ENCODE peak calls at places on chromosomes 11 and 22, in eight cellular contexts. One of them, this sample, is unnamed.

GRCh38 chr11:11027271-11027670 is 169.4 kb upstream of the ZBED5 start:
- DNase-seq in GM13977: no peak
- DNase-seq in kidney: no peak
- DNase-seq in lung: peak; percentile 1
- DNase-seq in ovary: no peak
- DNase-seq in uterus: no peak
- DNase-seq in CD4-positive, alpha-beta T cell: no peak
- DNase-seq in spleen: no peak
- DNase-seq in this sample: no peak

GRCh38 chr11:102914238-102915043 is 39.7 kb upstream of the MMP12 start:
- DNase-seq in GM13977: no peak
- DNase-seq in kidney: no peak
- DNase-seq in lung: no peak
- DNase-seq in ovary: no peak
- DNase-seq in uterus: peak; percentile 14
- DNase-seq in CD4-positive, alpha-beta T cell: no peak
- DNase-seq in spleen: no peak
- DNase-seq in this sample: no peak

GRCh38 chr11:90113541-90113940 is 20.9 kb upstream of the NAALAD2 start:
- DNase-seq in GM13977: no peak
- DNase-seq in kidney: no peak
- DNase-seq in lung: no peak
- DNase-seq in ovary: no peak
- DNase-seq in uterus: no peak
- DNase-seq in CD4-positive, alpha-beta T cell: no peak
- DNase-seq in spleen: no peak
- DNase-seq in this sample: no peak

GRCh38 chr11:128520886-128521696 is 66.3 kb downstream of the ETS1 start:
- DNase-seq in GM13977: no peak
- DNase-seq in kidney: peak; percentile 73
- DNase-seq in lung: no peak
- DNase-seq in ovary: no peak
- DNase-seq in uterus: no peak
- DNase-seq in CD4-positive, alpha-beta T cell: no peak
- DNase-seq in spleen: peak; percentile 81
- DNase-seq in this sample: no peak

GRCh38 chr22:43310311-43310710 is 32.9 kb downstream of the SCUBE1 start:
- DNase-seq in GM13977: no peak
- DNase-seq in kidney: no peak
- DNase-seq in lung: no peak
- DNase-seq in ovary: no peak
- DNase-seq in uterus: no peak
- DNase-seq in CD4-positive, alpha-beta T cell: no peak
- DNase-seq in spleen: no peak
- DNase-seq in this sample: no peak

GRCh38 chr11:64869571-64870175 is 8.7 kb downstream of the EHD1 start:
- DNase-seq in GM13977: no peak
- DNase-seq in kidney: no peak
- DNase-seq in lung: no peak
- DNase-seq in ovary: no peak
- DNase-seq in uterus: no peak
- DNase-seq in CD4-positive, alpha-beta T cell: no peak
- DNase-seq in spleen: peak; percentile 86
- DNase-seq in this sample: no peak

GRCh38 chr11:119976805-119977583 is 160.9 kb downstream of the TRIM29 start:
- DNase-seq in GM13977: no peak
- DNase-seq in kidney: no peak
- DNase-seq in lung: no peak
- DNase-seq in ovary: no peak
- DNase-seq in uterus: no peak
- DNase-seq in CD4-positive, alpha-beta T cell: no peak
- DNase-seq in spleen: no peak
- DNase-seq in this sample: no peak

GRCh38 chr22:24465566-24465965 is 29.6 kb upstream of the UPB1 start:
- DNase-seq in GM13977: no peak
- DNase-seq in kidney: no peak
- DNase-seq in lung: no peak
- DNase-seq in ovary: no peak
- DNase-seq in uterus: no peak
- DNase-seq in CD4-positive, alpha-beta T cell: no peak
- DNase-seq in spleen: no peak
- DNase-seq in this sample: no peak

GRCh38 chr22:43272301-43272700 is 70.9 kb downstream of the SCUBE1 start:
- DNase-seq in GM13977: no peak
- DNase-seq in kidney: no peak
- DNase-seq in lung: peak; percentile 42
- DNase-seq in ovary: no peak
- DNase-seq in uterus: no peak
- DNase-seq in CD4-positive, alpha-beta T cell: no peak
- DNase-seq in spleen: no peak
- DNase-seq in this sample: no peak

GRCh38 chr11:78244080-78244479 is 55.4 kb downstream of the USP35 start:
- DNase-seq in GM13977: no peak
- DNase-seq in kidney: no peak
- DNase-seq in lung: no peak
- DNase-seq in ovary: no peak
- DNase-seq in uterus: no peak
- DNase-seq in CD4-positive, alpha-beta T cell: no peak
- DNase-seq in spleen: no peak
- DNase-seq in this sample: no peak

GRCh38 chr22:37906364-37907008 is 389 bp downstream of the MICALL1 start:
- DNase-seq in GM13977: peak; percentile 75
- DNase-seq in kidney: peak; percentile 81
- DNase-seq in lung: no peak
- DNase-seq in ovary: peak; percentile 53
- DNase-seq in uterus: peak; percentile 39
- DNase-seq in CD4-positive, alpha-beta T cell: peak; percentile 16
- DNase-seq in spleen: peak; percentile 89
- DNase-seq in this sample: no peak

DNA sequence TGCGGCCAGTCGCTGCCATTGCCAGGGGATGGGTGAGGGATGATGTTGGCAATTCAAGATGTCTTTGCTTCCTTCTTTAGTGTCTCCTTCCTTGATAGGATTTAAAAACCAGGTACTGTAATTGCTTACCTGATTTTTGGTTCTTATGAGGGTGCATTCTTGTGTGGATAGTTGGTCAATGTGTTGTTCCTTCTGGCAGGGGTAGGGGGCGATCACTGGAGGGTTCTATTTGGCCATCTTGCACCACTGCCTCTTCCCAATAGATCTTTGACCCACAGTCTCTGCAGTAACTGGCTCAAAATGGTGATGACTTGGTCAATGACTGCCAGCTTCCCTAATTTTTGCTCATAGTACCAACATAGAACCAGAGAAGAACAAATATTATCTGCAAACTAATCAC is 680.1 kb downstream of the DLG2 start:
- DNase-seq in GM13977: no peak
- DNase-seq in kidney: no peak
- DNase-seq in lung: no peak
- DNase-seq in ovary: no peak
- DNase-seq in uterus: no peak
- DNase-seq in CD4-positive, alpha-beta T cell: no peak
- DNase-seq in spleen: no peak
- DNase-seq in this sample: no peak
- TF ChIP-seq CTCF in GM13977: no peak
- TF ChIP-seq CTCF in kidney: no peak
- TF ChIP-seq CTCF in lung: no peak
- TF ChIP-seq CTCF in ovary: no peak
- TF ChIP-seq CTCF in uterus: no peak
- TF ChIP-seq CTCF in CD4-positive, alpha-beta T cell: no peak
- TF ChIP-seq CTCF in spleen: no peak
- TF ChIP-seq CTCF in this sample: no peak

DNA sequence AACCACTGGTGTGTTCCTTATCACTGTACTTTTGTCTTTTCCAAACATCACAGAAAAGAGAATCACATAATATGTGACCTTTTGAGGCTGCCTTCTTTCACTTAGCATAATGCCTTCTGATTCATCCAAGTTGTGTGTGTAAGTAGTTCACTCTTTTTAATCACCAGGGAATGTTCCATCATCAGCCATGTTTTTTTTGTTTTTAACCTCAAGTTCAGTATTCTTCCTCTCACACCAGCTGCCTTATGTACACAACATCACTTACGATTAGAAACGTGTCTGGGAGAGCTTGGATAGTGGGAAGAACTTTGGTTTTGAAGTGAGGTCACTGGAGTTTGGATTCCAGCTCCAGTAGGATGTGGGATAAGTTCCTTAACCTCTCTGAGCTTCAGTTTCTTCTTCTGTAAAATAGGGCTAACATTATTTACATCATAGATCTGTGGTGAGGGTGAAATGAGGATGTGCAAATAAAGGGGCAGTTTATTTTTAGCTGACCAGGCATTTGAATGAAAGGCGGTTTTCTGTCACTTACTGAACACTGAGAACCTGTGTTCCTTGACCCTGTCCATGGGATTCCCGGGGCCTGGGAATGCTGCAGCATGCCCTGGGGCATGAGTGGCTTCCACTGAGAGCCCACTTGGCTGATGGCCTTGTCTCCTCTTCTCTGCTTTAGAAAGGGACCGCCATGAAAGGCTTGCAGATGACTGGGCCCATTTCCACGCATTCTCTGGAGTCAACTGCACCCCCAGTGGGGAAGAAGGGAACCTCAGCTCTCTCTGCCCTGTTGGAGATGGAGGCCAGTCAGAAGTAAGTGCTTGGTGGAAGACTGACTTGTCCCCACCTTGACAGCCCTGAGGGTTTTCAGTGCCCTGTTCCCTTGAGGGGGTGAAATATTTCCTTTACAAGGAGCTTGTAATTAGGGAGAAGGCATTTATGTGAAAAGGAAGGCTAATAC is 92.6 kb downstream of the DEPDC5 start:
- DNase-seq in GM13977: peak; percentile 35
- DNase-seq in kidney: no peak
- DNase-seq in lung: no peak
- DNase-seq in ovary: no peak
- DNase-seq in uterus: no peak
- DNase-seq in CD4-positive, alpha-beta T cell: no peak
- DNase-seq in spleen: no peak
- DNase-seq in this sample: no peak
- TF ChIP-seq CTCF in GM13977: peak; percentile 37
- TF ChIP-seq CTCF in kidney: no peak
- TF ChIP-seq CTCF in lung: no peak
- TF ChIP-seq CTCF in ovary: no peak
- TF ChIP-seq CTCF in uterus: no peak
- TF ChIP-seq CTCF in CD4-positive, alpha-beta T cell: no peak
- TF ChIP-seq CTCF in spleen: no peak
- TF ChIP-seq CTCF in this sample: no peak

DNA sequence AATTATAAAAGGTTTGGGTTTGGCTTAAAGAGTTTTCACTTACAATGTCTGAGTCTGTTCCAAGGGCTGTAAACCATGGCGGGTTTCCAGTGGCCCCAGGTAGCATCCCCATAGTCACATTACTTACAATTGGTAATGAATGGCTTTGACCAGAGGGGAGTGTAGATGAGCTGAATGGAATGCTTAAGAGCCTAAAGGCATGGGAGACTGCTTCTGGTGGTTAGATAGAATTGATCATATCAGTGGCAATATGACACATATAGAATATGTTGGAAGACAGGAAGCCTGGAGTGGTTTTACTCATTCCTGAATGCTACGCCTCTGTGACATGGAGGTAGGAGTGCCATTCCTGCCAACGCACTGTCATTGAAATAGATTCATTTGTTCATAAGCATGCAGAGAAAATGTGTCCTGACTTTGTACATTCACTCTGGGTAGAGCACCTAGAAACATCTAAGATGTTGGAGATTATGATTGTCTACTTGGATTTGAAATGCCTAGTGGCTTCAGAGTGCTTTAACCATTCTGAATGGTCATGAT is 183.3 kb downstream of the BLID start:
- DNase-seq in GM13977: no peak
- DNase-seq in kidney: no peak
- DNase-seq in lung: no peak
- DNase-seq in ovary: no peak
- DNase-seq in uterus: no peak
- DNase-seq in CD4-positive, alpha-beta T cell: no peak
- DNase-seq in spleen: no peak
- DNase-seq in this sample: no peak
- TF ChIP-seq CTCF in GM13977: no peak
- TF ChIP-seq CTCF in kidney: no peak
- TF ChIP-seq CTCF in lung: no peak
- TF ChIP-seq CTCF in ovary: no peak
- TF ChIP-seq CTCF in uterus: no peak
- TF ChIP-seq CTCF in CD4-positive, alpha-beta T cell: no peak
- TF ChIP-seq CTCF in spleen: no peak
- TF ChIP-seq CTCF in this sample: no peak

GRCh38 chr11:110295487-110296225 is 758 bp downstream of the RDX start:
- DNase-seq in GM13977: peak; percentile 84
- DNase-seq in kidney: peak; percentile 82
- DNase-seq in lung: peak; percentile 42
- DNase-seq in ovary: peak; percentile 74
- DNase-seq in uterus: peak; percentile 34
- DNase-seq in CD4-positive, alpha-beta T cell: peak; percentile 24
- DNase-seq in spleen: peak; percentile 93
- DNase-seq in this sample: no peak

GRCh38 chr11:110297082-110297725 is 790 bp upstream of the RDX start:
- DNase-seq in GM13977: no peak
- DNase-seq in kidney: no peak
- DNase-seq in lung: no peak
- DNase-seq in ovary: no peak
- DNase-seq in uterus: no peak
- DNase-seq in CD4-positive, alpha-beta T cell: no peak
- DNase-seq in spleen: no peak
- DNase-seq in this sample: no peak

GRCh38 chr11:110297726-110298297 is 1.4 kb upstream of the RDX start:
- DNase-seq in GM13977: no peak
- DNase-seq in kidney: no peak
- DNase-seq in lung: no peak
- DNase-seq in ovary: no peak
- DNase-seq in uterus: no peak
- DNase-seq in CD4-positive, alpha-beta T cell: no peak
- DNase-seq in spleen: no peak
- DNase-seq in this sample: no peak

GRCh38 chr11:110295086-110295485 is 1.3 kb downstream of the RDX start:
- DNase-seq in GM13977: no peak
- DNase-seq in kidney: no peak
- DNase-seq in lung: no peak
- DNase-seq in ovary: no peak
- DNase-seq in uterus: no peak
- DNase-seq in CD4-positive, alpha-beta T cell: no peak
- DNase-seq in spleen: no peak
- DNase-seq in this sample: no peak

DNA sequence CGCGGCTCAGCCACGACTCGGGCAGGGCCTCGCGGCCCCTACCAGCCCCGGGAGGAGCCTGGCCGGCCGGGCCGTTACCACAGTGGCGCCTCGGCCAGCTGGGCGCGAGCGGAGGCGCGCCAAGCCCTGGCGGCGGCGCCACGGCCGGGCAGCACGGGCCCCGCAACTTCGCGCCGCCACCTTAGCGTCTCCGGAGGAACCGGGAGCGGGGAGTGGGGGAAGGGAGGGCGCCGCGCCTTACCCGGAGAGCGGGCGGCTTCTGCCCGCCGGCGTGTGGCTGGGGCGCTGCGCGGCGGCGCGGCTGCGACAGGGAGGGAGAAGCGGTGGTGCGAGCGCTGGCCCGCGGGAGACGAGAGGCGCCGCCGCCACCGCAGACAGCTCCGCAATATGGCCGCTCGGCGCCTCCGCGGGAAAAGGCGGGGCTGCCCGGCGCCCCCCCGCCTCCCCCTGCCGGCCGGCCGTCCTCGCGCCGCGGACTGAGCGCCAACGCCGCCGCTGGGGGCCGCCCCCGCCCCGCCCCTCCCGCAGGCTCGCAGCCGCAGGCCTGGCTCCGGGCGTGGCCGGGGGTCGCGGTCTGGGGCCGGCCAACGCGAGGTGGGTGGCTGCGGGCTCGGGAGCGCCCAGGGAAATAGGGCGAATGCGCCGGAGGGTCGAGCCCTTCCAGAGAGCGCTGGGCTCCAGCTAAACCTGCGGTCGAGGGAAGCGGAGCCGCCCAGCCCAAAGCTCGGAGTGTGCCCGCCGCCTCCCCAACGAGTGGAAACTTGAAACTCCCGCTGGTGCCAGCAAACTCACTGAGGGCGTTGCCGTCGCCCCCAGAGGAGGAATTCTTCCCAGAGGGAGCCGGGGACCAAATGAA is at the start of gene RDX:
- DNase-seq in GM13977: peak; percentile 97
- DNase-seq in kidney: peak; percentile 93
- DNase-seq in lung: peak; percentile 83
- DNase-seq in ovary: peak; percentile 79
- DNase-seq in uterus: peak; percentile 62
- DNase-seq in CD4-positive, alpha-beta T cell: peak; percentile 21
- DNase-seq in spleen: peak; percentile 93
- DNase-seq in this sample: peak; percentile 63
- TF ChIP-seq CTCF in GM13977: peak; percentile 19
- TF ChIP-seq CTCF in kidney: peak; percentile 4
- TF ChIP-seq CTCF in lung: no peak
- TF ChIP-seq CTCF in ovary: no peak
- TF ChIP-seq CTCF in uterus: no peak
- TF ChIP-seq CTCF in CD4-positive, alpha-beta T cell: no peak
- TF ChIP-seq CTCF in spleen: no peak
- TF ChIP-seq CTCF in this sample: no peak